ENCODE peak calls at places on chromosome 11, in four cellular contexts. G, W, H and F are unnamed samples.

GRCh38 chr11:76787271-76787670 is 4.1 kb downstream of the TSKU start:
- DNase-seq in G (no peak), W (peak; percentile 10), H (no peak), F (no peak)

GRCh38 chr11:73931039-73931645 is 19.7 kb upstream of the DNAJB13 start:
- DNase-seq in G (peak; percentile 87), W (no peak), H (peak; percentile 29), F (peak; percentile 36)

GRCh38 chr11:128453444-128454336 is 133.7 kb downstream of the ETS1 start:
- DNase-seq in G (no peak), W (peak; percentile 64), H (peak; percentile 61), F (peak; percentile 66)

GRCh38 chr11:2213384-2213842 is 41.8 kb upstream of the TH start:
- DNase-seq in G (no peak), W (no peak), H (peak; percentile 31), F (no peak)

GRCh38 chr11:776459-777287 is 614 bp downstream of the GATD1 start:
- DNase-seq in G (no peak), W (peak; percentile 52), H (no peak), F (peak; percentile 32)

GRCh38 chr11:69637601-69637955 is 3.4 kb upstream of the CCND1 start:
- DNase-seq in G (no peak), W (no peak), H (no peak), F (no peak)

GRCh38 chr11:44011797-44012196 is 36.0 kb upstream of the ACCSL start:
- DNase-seq in G (no peak), W (no peak), H (peak; percentile 7), F (no peak)

GRCh38 chr11:44711113-44711512 is 15.6 kb upstream of the TSPAN18 start:
- DNase-seq in G (no peak), W (no peak), H (no peak), F (no peak)

GRCh38 chr11:7967097-7967496 is 1.9 kb upstream of the NLRP10 start:
- DNase-seq in G (no peak), W (no peak), H (no peak), F (no peak)

GRCh38 chr11:924406-925157 is 1.1 kb upstream of the AP2A2 start:
- DNase-seq in G (no peak), W (peak; percentile 56), H (no peak), F (no peak)

GRCh38 chr11:2437516-2437915 is 6.8 kb downstream of the TRPM5 start:
- DNase-seq in G (no peak), W (no peak), H (no peak), F (no peak)

GRCh38 chr11:10984742-10985141 is 126.9 kb upstream of the ZBED5 start:
- DNase-seq in G (no peak), W (no peak), H (no peak), F (no peak)

GRCh38 chr11:8956860-8957259 is 7.4 kb downstream of the TMEM9B start:
- DNase-seq in G (no peak), W (no peak), H (no peak), F (no peak)

GRCh38 chr11:777288-778255 is at the start of gene GATD1:
- DNase-seq in G (peak; percentile 87), W (peak; percentile 93), H (peak; percentile 94), F (peak; percentile 94)

GRCh38 chr11:36463781-36464180 is 46.3 kb downstream of the TRAF6 start:
- DNase-seq in G (no peak), W (no peak), H (no peak), F (no peak)

GRCh38 chr11:200224-201003 is 6.8 kb downstream of the BET1L start:
- DNase-seq in G (no peak), W (peak; percentile 20), H (peak; percentile 12), F (no peak)

GRCh38 chr11:121577106-121577505 is 124.3 kb upstream of the SORL1-AS1 start:
- DNase-seq in G (no peak), W (no peak), H (no peak), F (no peak)

DNA sequence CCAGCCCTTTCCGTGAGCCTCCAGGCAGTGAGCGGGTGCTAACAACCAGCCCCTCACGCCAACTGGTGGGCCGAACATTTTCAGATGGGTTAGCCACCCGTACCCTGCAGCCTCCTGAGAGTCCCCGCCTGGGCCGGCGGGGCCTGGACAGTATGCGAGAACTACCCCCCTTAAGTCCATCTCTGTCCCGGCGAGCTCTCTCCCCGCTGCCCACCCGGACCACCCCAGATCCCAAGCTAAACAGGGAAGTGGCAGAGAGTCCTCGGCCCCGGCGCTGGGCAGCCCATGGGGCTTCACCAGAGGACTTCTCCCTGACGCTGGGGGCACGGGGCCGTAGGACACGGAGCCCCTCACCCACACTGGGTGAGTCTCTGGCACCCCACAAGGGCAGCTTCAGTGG is 20.6 kb downstream of the PHLDB1 start:
- DNase-seq in G (no peak), W (no peak), H (no peak), F (no peak)
- H3K4me1 ChIP-seq in G (peaks cover 23% of the 10 kb centered on the region), W (peaks cover 3% of the 10 kb centered on the region), H (peaks cover 10% of the 10 kb centered on the region), F (peaks cover 12% of the 10 kb centered on the region)

GRCh38 chr11:86592659-86593451 is 79.6 kb downstream of the ME3 start:
- DNase-seq in G (peak; percentile 97), W (peak; percentile 59), H (peak; percentile 93), F (peak; percentile 79)
- H3K4me1 ChIP-seq in G (peaks cover 54% of the 10 kb centered on the region), W (peaks cover 16% of the 10 kb centered on the region), H (no peaks in the 10 kb centered on the region), F (peaks cover 29% of the 10 kb centered on the region)

GRCh38 chr11:33258631-33259184 is 1.5 kb downstream of the HIPK3 start:
- DNase-seq in G (peak; percentile 76), W (no peak), H (peak; percentile 46), F (no peak)

GRCh38 chr11:33259869-33260268 is 2.7 kb downstream of the HIPK3 start:
- DNase-seq in G (no peak), W (no peak), H (no peak), F (no peak)

GRCh38 chr11:33263549-33263948 is 6.4 kb downstream of the HIPK3 start:
- DNase-seq in G (no peak), W (no peak), H (no peak), F (no peak)

GRCh38 chr11:33264926-33265325 is 7.7 kb downstream of the HIPK3 start:
- DNase-seq in G (no peak), W (no peak), H (no peak), F (no peak)

GRCh38 chr11:33262016-33262638 is 4.9 kb downstream of the HIPK3 start:
- DNase-seq in G (no peak), W (no peak), H (no peak), F (no peak)
- H3K4me1 ChIP-seq in G (peaks cover 50% of the 10 kb centered on the region), W (peaks cover 13% of the 10 kb centered on the region), H (peaks cover 5% of the 10 kb centered on the region), F (peaks cover 66% of the 10 kb centered on the region)

GRCh38 chr11:117426941-117427340 is 99.3 kb downstream of the CEP164 start:
- DNase-seq in G (no peak), W (no peak), H (no peak), F (no peak)

GRCh38 chr11:117426297-117426685 is 98.6 kb downstream of the CEP164 start:
- DNase-seq in G (peak; percentile 37), W (peak; percentile 77), H (peak; percentile 74), F (peak; percentile 72)

GRCh38 chr11:117428186-117428855 is 100.7 kb downstream of the CEP164 start:
- DNase-seq in G (no peak), W (no peak), H (no peak), F (no peak)

GRCh38 chr11:117428856-117429229 is 101.2 kb downstream of the CEP164 start:
- DNase-seq in G (no peak), W (no peak), H (no peak), F (no peak)

DNA sequence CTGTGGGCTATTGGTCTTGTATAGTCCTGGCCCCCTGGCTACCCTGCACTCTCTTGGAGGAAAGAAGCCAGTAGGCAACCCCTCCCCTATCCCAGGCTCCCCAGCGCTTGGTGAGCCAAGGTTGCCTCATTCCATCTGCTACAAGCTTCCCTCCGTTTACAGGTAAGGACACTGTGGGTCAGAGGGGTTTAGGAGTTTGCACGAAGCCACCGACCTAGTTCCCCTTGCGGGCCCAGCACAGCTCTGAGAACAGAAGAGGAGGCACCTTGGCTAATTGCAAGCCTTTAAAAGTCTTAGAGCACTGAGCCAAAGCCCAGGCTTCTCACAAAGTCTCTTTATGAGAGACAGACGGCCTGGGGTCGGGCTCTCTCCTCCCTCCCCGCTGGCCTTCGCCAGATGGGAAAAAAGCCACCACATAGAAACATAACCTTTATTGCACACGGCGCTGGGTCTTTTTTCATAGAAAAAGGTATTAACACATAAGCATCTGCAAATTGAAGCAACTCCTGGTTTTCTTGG is 99.8 kb downstream of the CEP164 start:
- DNase-seq in G (no peak), W (no peak), H (no peak), F (no peak)
- H3K4me1 ChIP-seq in G (no peaks in the 10 kb centered on the region), W (peaks cover 6% of the 10 kb centered on the region), H (no peaks in the 10 kb centered on the region), F (no peaks in the 10 kb centered on the region)

GRCh38 chr11:20049231-20049630 is 111.0 kb downstream of the DBX1 start:
- DNase-seq in G (no peak), W (no peak), H (no peak), F (no peak)

GRCh38 chr11:20050048-20050447 is 110.2 kb downstream of the DBX1 start:
- DNase-seq in G (no peak), W (no peak), H (no peak), F (no peak)

GRCh38 chr11:20051783-20052399 is 108.4 kb downstream of the DBX1 start:
- DNase-seq in G (no peak), W (no peak), H (no peak), F (no peak)

GRCh38 chr11:20048707-20049106 is 111.6 kb downstream of the DBX1 start:
- DNase-seq in G (no peak), W (no peak), H (no peak), F (no peak)

GRCh38 chr11:20050551-20051333 is 109.5 kb downstream of the DBX1 start:
- DNase-seq in G (no peak), W (no peak), H (no peak), F (no peak)
- H3K4me1 ChIP-seq in G (peaks cover 5% of the 10 kb centered on the region), W (peaks cover 12% of the 10 kb centered on the region), H (no peaks in the 10 kb centered on the region), F (peaks cover 13% of the 10 kb centered on the region)

DNA sequence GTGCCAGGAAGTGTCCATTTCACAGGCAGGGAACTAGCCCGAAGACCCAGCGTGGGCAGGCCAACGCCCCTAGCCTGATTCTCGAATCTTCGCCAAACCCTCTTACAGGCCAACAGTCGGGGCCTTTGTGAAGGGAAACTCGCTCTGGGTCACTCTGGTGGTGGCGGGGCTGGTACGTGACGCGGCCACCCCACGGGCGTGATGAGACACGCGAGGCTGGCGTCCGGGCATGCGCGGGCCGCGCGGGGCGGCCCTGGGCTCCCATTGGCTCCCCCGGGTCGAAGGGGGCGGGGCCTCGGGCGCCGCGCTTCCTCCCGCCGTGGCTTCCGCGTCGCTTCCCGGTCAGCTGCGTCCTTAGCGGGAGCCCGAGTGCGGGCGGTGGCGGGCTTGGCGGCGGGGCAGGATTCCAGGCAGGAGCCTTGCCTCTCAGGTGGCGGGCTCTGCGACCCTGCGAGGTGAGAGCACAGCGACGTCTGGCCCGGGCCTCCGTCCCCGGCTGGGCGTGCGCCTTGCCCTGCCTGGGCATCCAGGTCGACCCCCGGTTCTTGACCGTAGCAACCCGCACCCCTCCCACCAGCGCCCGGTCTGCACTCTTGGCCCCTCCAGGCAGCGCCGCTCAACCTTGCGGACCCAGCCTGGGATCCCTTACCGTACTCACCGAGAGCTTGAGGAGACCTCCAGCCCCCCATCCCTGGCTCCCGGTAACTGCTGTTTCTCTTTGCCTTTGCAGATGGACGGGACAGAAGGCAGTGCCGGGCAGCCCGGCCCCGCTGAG is at the start of gene FRMD8:
- DNase-seq in G (peak; percentile 70), W (peak; percentile 94), H (peak; percentile 94), F (peak; percentile 94)
- H3K4me1 ChIP-seq in G (peaks cover 79% of the 10 kb centered on the region), W (peaks cover 18% of the 10 kb centered on the region), H (peaks cover 20% of the 10 kb centered on the region), F (peaks cover 93% of the 10 kb centered on the region)

GRCh38 chr11:16335236-16335962 is 20.9 kb downstream of the SOX6 start:
- DNase-seq in G (no peak), W (no peak), H (peak; percentile 32), F (no peak)
- H3K4me1 ChIP-seq in G (no peaks in the 10 kb centered on the region), W (no peaks in the 10 kb centered on the region), H (no peaks in the 10 kb centered on the region), F (peaks cover 21% of the 10 kb centered on the region)

GRCh38 chr11:114082415-114082748 is 22.9 kb downstream of the ZBTB16 start:
- DNase-seq in G (no peak), W (no peak), H (peak; percentile 53), F (peak; percentile 51)
- H3K4me1 ChIP-seq in G (peaks cover 3% of the 10 kb centered on the region), W (peaks cover 45% of the 10 kb centered on the region), H (peaks cover 20% of the 10 kb centered on the region), F (peaks cover 100% of the 10 kb centered on the region)